ENCODE peak calls at places on chromosome 14, in eight cellular contexts. T, Z, X, C, Y, S, R and G are unnamed samples.

GRCh38 chr14:105086833-105087307 is 21.6 kb upstream of the GPR132 start:
- DNase-seq in Y (no peak), R (peak), Z (peak), T (peak), X (peak), S (peak), C (peak), G (peak)

GRCh38 chr14:59123526-59123925 is 64.9 kb upstream of the DAAM1 start:
- DNase-seq in C (peak), Y (no peak), Z (no peak), T (no peak), X (no peak), R (peak), S (no peak), G (no peak)

GRCh38 chr14:77035267-77035666 is 6.8 kb upstream of the IRF2BPL start:
- DNase-seq in Y (no peak), R (no peak), S (no peak), X (no peak), C (no peak), Z (no peak), T (no peak), G (no peak)

GRCh38 chr14:90828642-90829487 is 12.6 kb upstream of the TTC7B start:
- DNase-seq in Y (no peak), R (no peak), T (no peak), C (no peak), Z (no peak), S (peak), X (no peak), G (no peak)

GRCh38 chr14:23570806-23571483 is 3.4 kb upstream of the AP1G2 start:
- DNase-seq in Y (no peak), X (no peak), S (no peak), Z (no peak), C (no peak), T (no peak), R (no peak), G (no peak)

GRCh38 chr14:99241314-99242035 is 30.5 kb downstream of the BCL11B start:
- DNase-seq in R (no peak), S (no peak), C (no peak), Y (no peak), Z (no peak), X (no peak), T (no peak), G (no peak)

GRCh38 chr14:96351986-96352385 is 11.2 kb downstream of the ATG2B start:
- DNase-seq in X (no peak), Y (no peak), T (no peak), R (peak), S (no peak), C (no peak), Z (no peak), G (no peak)

GRCh38 chr14:93994919-93995682 is 2.0 kb upstream of the CCDC197 start:
- DNase-seq in C (peak), Y (no peak), T (peak), S (no peak), R (peak), X (no peak), Z (peak), G (no peak)

GRCh38 chr14:50928002-50928635 is 16.2 kb downstream of the PYGL start:
- DNase-seq in R (peak), T (no peak), X (no peak), Y (no peak), S (peak), Z (no peak), C (peak), G (no peak)

GRCh38 chr14:61203059-61203753 is 77.9 kb downstream of the TMEM30B start:
- DNase-seq in R (no peak), Y (no peak), X (no peak), Z (no peak), S (no peak), C (no peak), T (peak), G (no peak)

GRCh38 chr14:86357866-86358265 is 827.9 kb downstream of the FLRT2 start:
- DNase-seq in X (no peak), Z (no peak), C (no peak), Y (no peak), S (no peak), R (no peak), T (no peak), G (no peak)

GRCh38 chr14:104975481-104976197 is 2.5 kb downstream of the AHNAK2 start:
- DNase-seq in C (no peak), X (no peak), R (no peak), S (no peak), Z (no peak), Y (no peak), T (no peak), G (peak)

GRCh38 chr14:71690478-71690877 is 241.8 kb upstream of the RGS6 start:
- DNase-seq in Z (no peak), X (no peak), S (no peak), Y (no peak), R (no peak), C (no peak), T (no peak), G (no peak)

GRCh38 chr14:94157195-94157594 is 16.9 kb upstream of the PPP4R4 start:
- DNase-seq in Y (no peak), X (no peak), T (no peak), R (no peak), C (no peak), Z (no peak), S (no peak), G (no peak)

GRCh38 chr14:100159107-100159864 is at the start of gene DEGS2:
- DNase-seq in Z (peak), S (no peak), R (no peak), X (no peak), Y (no peak), C (peak), T (no peak), G (peak)